ENCODE peak calls at places on chromosomes 3 and 15, in five cellular contexts. S is HCT116, E is PC-3, L is pancreas, B is SJSA1. X is an unnamed sample.

GRCh38 chr3:59774613-59775012 is 724.8 kb upstream of the CFAP20DC start:
- DNase-seq in L (no peak), S (no peak), E (peak; percentile 56), B (no peak), X (no peak)

GRCh38 chr15:100042558-100042957 is 299.2 kb downstream of the ADAMTS17 start:
- DNase-seq in B (no peak), E (peak; percentile 66), L (no peak), S (no peak), X (no peak)

GRCh38 chr15:89822951-89823701 is 8.5 kb upstream of the ANPEP start:
- DNase-seq in S (no peak), B (no peak), E (peak; percentile 94), L (no peak), X (no peak)

GRCh38 chr15:61654004-61654740 is 406.1 kb downstream of the VPS13C start:
- DNase-seq in E (no peak), B (no peak), S (no peak), L (no peak), X (no peak)

GRCh38 chr3:53080612-53081205 is 34.8 kb upstream of the SFMBT1 start:
- DNase-seq in E (no peak), B (no peak), L (no peak), S (no peak), X (no peak)

GRCh38 chr3:43773273-43774104 is 82.8 kb downstream of the ABHD5 start:
- DNase-seq in S (no peak), E (no peak), B (no peak), L (no peak), X (no peak)

GRCh38 chr3:125087768-125088391 is 32.1 kb upstream of the HEG1 start:
- DNase-seq in E (peak; percentile 30), L (no peak), B (no peak), S (no peak), X (no peak)

GRCh38 chr15:41659190-41659589 is 1.0 kb upstream of the MGA start:
- DNase-seq in B (no peak), L (no peak), S (no peak), E (no peak), X (no peak)

GRCh38 chr3:195855471-195856409 is 44.0 kb upstream of the MUC4 start:
- DNase-seq in L (no peak), B (no peak), S (no peak), E (peak; percentile 53), X (no peak)

GRCh38 chr3:114093596-114093995 is 37.1 kb downstream of the QTRT2 start:
- DNase-seq in S (peak; percentile 4), L (peak; percentile 14), E (peak; percentile 83), B (peak; percentile 45), X (peak; percentile 31)

GRCh38 chr3:193951859-193952258 is 184.1 kb upstream of the HES1 start:
- DNase-seq in S (no peak), B (no peak), E (peak; percentile 38), L (no peak), X (no peak)

GRCh38 chr3:170357176-170357919 is at the start of gene SKIL:
- DNase-seq in L (peak; percentile 97), S (peak; percentile 81), E (peak; percentile 94), B (peak; percentile 97), X (peak; percentile 80)
- H3K4me1 ChIP-seq in L (peaks cover 14% of the 10 kb centered on the region), S (peaks cover 20% of the 10 kb centered on the region), E (peaks cover 38% of the 10 kb centered on the region), B (peaks cover 56% of the 10 kb centered on the region), X (peaks cover 12% of the 10 kb centered on the region)

GRCh38 chr15:36817776-36818175 is 238.3 kb downstream of the CDIN1 start:
- DNase-seq in E (no peak), L (no peak), B (no peak), S (no peak), X (no peak)
- H3K4me1 ChIP-seq in E (no peaks in the 10 kb centered on the region), L (no peaks in the 10 kb centered on the region), B (no peaks in the 10 kb centered on the region), S (no peaks in the 10 kb centered on the region), X (peaks cover 8% of the 10 kb centered on the region)

DNA sequence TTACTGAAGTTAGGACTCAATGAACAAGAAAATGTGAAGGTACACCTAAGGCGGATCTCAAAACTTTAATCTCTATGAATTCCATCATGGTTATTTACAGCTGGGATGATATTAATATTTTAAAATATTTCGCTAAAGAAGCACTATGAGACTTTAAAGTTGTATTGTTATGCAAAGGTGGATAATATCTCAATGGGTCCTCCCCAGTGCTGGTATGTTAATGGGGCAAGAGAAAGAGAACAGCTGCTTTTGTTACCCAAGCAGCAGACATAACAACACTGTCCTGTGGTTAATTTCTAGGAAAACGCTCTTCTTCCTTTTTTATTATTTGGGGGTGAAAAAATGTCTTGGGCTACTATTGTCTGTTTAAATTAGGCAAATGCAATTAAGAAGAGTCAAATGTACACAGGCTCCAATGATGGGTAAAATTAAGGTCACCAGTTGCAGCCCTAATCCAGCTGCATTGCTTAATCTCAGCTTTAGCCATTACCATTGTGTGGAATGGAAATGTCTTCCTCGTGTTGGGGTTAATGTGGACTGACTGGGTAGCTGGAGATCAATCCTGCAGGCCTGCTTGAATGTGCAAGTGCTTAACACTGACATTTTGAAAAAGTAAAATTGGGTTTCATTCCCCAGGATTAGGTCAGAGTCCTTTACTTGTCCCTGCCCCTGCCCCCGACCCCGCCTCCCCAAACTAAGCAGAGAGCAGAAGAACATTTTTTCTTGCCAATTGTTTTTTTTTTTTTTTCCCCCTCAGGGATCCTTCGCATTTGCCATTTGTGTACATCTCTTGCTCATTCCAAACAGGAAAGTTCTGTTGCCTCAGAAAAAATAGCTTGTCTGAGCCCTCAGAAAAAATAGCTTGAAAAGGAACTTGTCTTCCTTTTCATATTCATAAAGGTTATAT is 147.2 kb upstream of the NR2F2 start:
- DNase-seq in L (no peak), E (no peak), S (no peak), B (no peak), X (peak; percentile 30)
- H3K4me1 ChIP-seq in L (peaks cover 9% of the 10 kb centered on the region), E (no peaks in the 10 kb centered on the region), S (peaks cover 6% of the 10 kb centered on the region), B (no peaks in the 10 kb centered on the region), X (peaks cover 10% of the 10 kb centered on the region)

GRCh38 chr3:171352387-171352935 is 107.7 kb downstream of the TNIK start:
- DNase-seq in B (no peak), S (no peak), E (no peak), L (no peak), X (no peak)

GRCh38 chr3:171353423-171353822 is 106.8 kb downstream of the TNIK start:
- DNase-seq in E (peak; percentile 53), S (no peak), L (no peak), B (no peak), X (no peak)

GRCh38 chr3:171354049-171354705 is 106.0 kb downstream of the TNIK start:
- DNase-seq in B (no peak), S (peak; percentile 68), E (peak; percentile 52), L (no peak), X (no peak)

GRCh38 chr3:171356251-171356650 is 104.0 kb downstream of the TNIK start:
- DNase-seq in E (peak; percentile 92), B (no peak), S (no peak), L (no peak), X (no peak)

GRCh38 chr3:171354706-171355582 is 105.3 kb downstream of the TNIK start:
- DNase-seq in E (peak; percentile 80), L (no peak), B (no peak), S (peak; percentile 83), X (no peak)
- H3K4me1 ChIP-seq in E (peaks cover 80% of the 10 kb centered on the region), L (peaks cover 33% of the 10 kb centered on the region), B (no peaks in the 10 kb centered on the region), S (peaks cover 62% of the 10 kb centered on the region), X (peaks cover 21% of the 10 kb centered on the region)

GRCh38 chr3:5162102-5162501 is 25.4 kb upstream of the EDEM1 start:
- DNase-seq in E (peak; percentile 49), B (peak; percentile 50), S (peak; percentile 55), L (no peak), X (no peak)
- H3K4me1 ChIP-seq in E (peaks cover 25% of the 10 kb centered on the region), B (peaks cover 20% of the 10 kb centered on the region), S (peaks cover 36% of the 10 kb centered on the region), L (peaks cover 12% of the 10 kb centered on the region), X (peaks cover 45% of the 10 kb centered on the region)